ENCODE peak calls at places on chromosome 6, in five cellular contexts. D is esophagus muscularis mucosa, N is H1, E is stomach, P is K562. R is an unnamed sample.
A peak's percentile ranks its signal among the peaks of the same experiment; 100 is the strongest.

GRCh38 chr6:83182114-83182513 is 11.0 kb downstream of the PGM3 start:
- DNase-seq in D (no peak), N (no peak), E (no peak), P (no peak), R (no peak)

GRCh38 chr6:3403244-3404154 is 53.4 kb downstream of the SLC22A23 start:
- DNase-seq in D (no peak), N (no peak), E (peak; percentile 82), P (no peak), R (no peak)

GRCh38 chr6:26536571-26537159 is 1.5 kb upstream of the HMGN4 start:
- DNase-seq in D (no peak), N (no peak), E (no peak), P (no peak), R (no peak)

GRCh38 chr6:137852346-137852745 is 14.7 kb upstream of the TNFAIP3 start:
- DNase-seq in D (no peak), N (no peak), E (no peak), P (no peak), R (no peak)

GRCh38 chr6:168193816-168194701 is 115.0 kb upstream of the FRMD1 start:
- DNase-seq in D (no peak), N (peak; percentile 63), E (peak; percentile 24), P (peak; percentile 61), R (peak; percentile 72)

GRCh38 chr6:46867411-46867810 is 54.3 kb downstream of the ADGRF5 start:
- DNase-seq in D (no peak), N (no peak), E (no peak), P (no peak), R (no peak)

GRCh38 chr6:91782789-91783188 is 1195.9 kb upstream of the MAP3K7 start:
- DNase-seq in D (no peak), N (no peak), E (no peak), P (no peak), R (no peak)

GRCh38 chr6:25682324-25682723 is 30.3 kb downstream of the SCGN start:
- DNase-seq in D (no peak), N (no peak), E (no peak), P (no peak), R (no peak)

GRCh38 chr6:118370722-118371121 is 177.4 kb upstream of the PLN start:
- DNase-seq in D (no peak), N (no peak), E (no peak), P (no peak), R (no peak)

GRCh38 chr6:170047813-170048212 is 243.1 kb downstream of the DLL1 start:
- DNase-seq in D (no peak), N (no peak), E (peak; percentile 17), P (no peak), R (peak; percentile 61)

GRCh38 chr6:147200711-147201110 is 3.5 kb upstream of the STXBP5 start:
- DNase-seq in D (no peak), N (no peak), E (no peak), P (no peak), R (no peak)

GRCh38 chr6:141541766-141542324 is 590.9 kb upstream of the GJE1 start:
- DNase-seq in D (no peak), N (no peak), E (no peak), P (no peak), R (no peak)

GRCh38 chr6:45577836-45578504 is 200.2 kb upstream of the SUPT3H start:
- DNase-seq in D (no peak), N (peak; percentile 28), E (no peak), P (no peak), R (no peak)

GRCh38 chr6:146909886-146910285 is 294.3 kb upstream of the STXBP5 start:
- DNase-seq in D (no peak), N (no peak), E (no peak), P (no peak), R (no peak)

GRCh38 chr6:37175332-37176267 is 5.6 kb downstream of the PIM1 start:
- DNase-seq in D (no peak), N (no peak), E (no peak), P (no peak), R (no peak)

GRCh38 chr6:12249516-12250394 is 40.4 kb upstream of the EDN1 start:
- DNase-seq in D (no peak), N (no peak), E (no peak), P (no peak), R (no peak)

GRCh38 chr6:107977283-107977682 is 19.3 kb upstream of the SEC63 start:
- DNase-seq in D (no peak), N (no peak), E (no peak), P (no peak), R (no peak)

GRCh38 chr6:11050735-11051134 is 6.6 kb upstream of the ELOVL2 start:
- DNase-seq in D (no peak), N (no peak), E (no peak), P (no peak), R (no peak)

GRCh38 chr6:88168362-88168761 is 2.2 kb upstream of the CNR1 start:
- DNase-seq in D (no peak), N (no peak), E (no peak), P (peak; percentile 7), R (no peak)

GRCh38 chr6:37906121-37906520 is 86.6 kb downstream of the ZFAND3 start:
- DNase-seq in D (no peak), N (no peak), E (no peak), P (no peak), R (no peak)

GRCh38 chr6:35781290-35781689 is 471 bp downstream of the CLPSL1 start:
- DNase-seq in D (no peak), N (no peak), E (no peak), P (no peak), R (no peak)

GRCh38 chr6:64294034-64294433 is 658.4 kb downstream of the PHF3 start:
- DNase-seq in D (no peak), N (no peak), E (no peak), P (no peak), R (no peak)

GRCh38 chr6:75065524-75065923 is 140.3 kb downstream of the COL12A1 start:
- DNase-seq in D (no peak), N (peak; percentile 51), E (no peak), P (no peak), R (no peak)

GRCh38 chr6:161271343-161272019 is 2.4 kb downstream of the AGPAT4 start:
- DNase-seq in D (peak; percentile 10), N (no peak), E (no peak), P (peak; percentile 34), R (no peak)

GRCh38 chr6:157235600-157236039 is 87.7 kb downstream of the TMEM242 start:
- DNase-seq in D (no peak), N (no peak), E (peak; percentile 59), P (no peak), R (no peak)

GRCh38 chr6:111105578-111105977 is 18.3 kb downstream of the SLC16A10 start:
- DNase-seq in D (no peak), N (no peak), E (peak; percentile 92), P (no peak), R (no peak)

GRCh38 chr6:161833099-161833860 is 559.4 kb upstream of the AGPAT4 start:
- DNase-seq in D (peak; percentile 88), N (no peak), E (no peak), P (no peak), R (no peak)

GRCh38 chr6:139557547-139557946 is 183.1 kb upstream of the CITED2 start:
- DNase-seq in D (no peak), N (no peak), E (no peak), P (no peak), R (no peak)

GRCh38 chr6:166464418-166465400 is 82.0 kb upstream of the MPC1 start:
- DNase-seq in D (no peak), N (no peak), E (no peak), P (no peak), R (no peak)

GRCh38 chr6:133888931-133889556 is at the start of gene TCF21:
- DNase-seq in D (no peak), N (peak; percentile 72), E (peak; percentile 28), P (no peak), R (no peak)

GRCh38 chr6:110180228-110181008 is at the start of gene CDC40:
- DNase-seq in D (no peak), N (peak; percentile 66), E (peak; percentile 50), P (peak; percentile 63), R (peak; percentile 81)

GRCh38 chr6:12392490-12392889 is 102.3 kb downstream of the EDN1 start:
- DNase-seq in D (no peak), N (no peak), E (no peak), P (no peak), R (no peak)

GRCh38 chr6:34237722-34238506 is 1.2 kb downstream of the HMGA1 start:
- DNase-seq in D (peak; percentile 82), N (peak; percentile 63), E (no peak), P (peak; percentile 90), R (no peak)

GRCh38 chr6:34234667-34235604 is 1.7 kb upstream of the HMGA1 start:
- DNase-seq in D (no peak), N (peak; percentile 90), E (no peak), P (peak; percentile 90), R (peak; percentile 68)

GRCh38 chr6:34235605-34236422 is 859 bp upstream of the HMGA1 start:
- DNase-seq in D (no peak), N (peak; percentile 90), E (peak; percentile 65), P (no peak), R (peak; percentile 81)

GRCh38 chr6:34237316-34237721 is 646 bp downstream of the HMGA1 start:
- DNase-seq in D (no peak), N (no peak), E (no peak), P (peak; percentile 79), R (no peak)

GRCh38 chr6:34236423-34237315 is at the start of gene HMGA1:
- DNase-seq in D (peak; percentile 96), N (peak; percentile 84), E (peak; percentile 92), P (peak; percentile 98), R (peak; percentile 93)
- TF ChIP-seq EP300 in D (no peak), N (no peak), E (no peak), P (no peak), R (no peak)

GRCh38 chr6:42113929-42114636 is 28.3 kb downstream of the C6orf132 start:
- DNase-seq in D (no peak), N (no peak), E (no peak), P (no peak), R (no peak)
- TF ChIP-seq POLR2A in D (no peak), N (no peak), E (no peak), P (no peak), R (no peak)

GRCh38 chr6:30325150-30325872 is 1.4 kb upstream of the TRIM39 start:
- DNase-seq in D (no peak), N (no peak), E (peak; percentile 43), P (peak; percentile 93), R (no peak)
- H3K27ac ChIP-seq in D (peak overlapping the region; percentile 97), N (no peak overlapping the region), E (peak overlapping the region; percentile 96), P (peak overlapping the region; percentile 92), R (peak overlapping the region; percentile 97)

DNA sequence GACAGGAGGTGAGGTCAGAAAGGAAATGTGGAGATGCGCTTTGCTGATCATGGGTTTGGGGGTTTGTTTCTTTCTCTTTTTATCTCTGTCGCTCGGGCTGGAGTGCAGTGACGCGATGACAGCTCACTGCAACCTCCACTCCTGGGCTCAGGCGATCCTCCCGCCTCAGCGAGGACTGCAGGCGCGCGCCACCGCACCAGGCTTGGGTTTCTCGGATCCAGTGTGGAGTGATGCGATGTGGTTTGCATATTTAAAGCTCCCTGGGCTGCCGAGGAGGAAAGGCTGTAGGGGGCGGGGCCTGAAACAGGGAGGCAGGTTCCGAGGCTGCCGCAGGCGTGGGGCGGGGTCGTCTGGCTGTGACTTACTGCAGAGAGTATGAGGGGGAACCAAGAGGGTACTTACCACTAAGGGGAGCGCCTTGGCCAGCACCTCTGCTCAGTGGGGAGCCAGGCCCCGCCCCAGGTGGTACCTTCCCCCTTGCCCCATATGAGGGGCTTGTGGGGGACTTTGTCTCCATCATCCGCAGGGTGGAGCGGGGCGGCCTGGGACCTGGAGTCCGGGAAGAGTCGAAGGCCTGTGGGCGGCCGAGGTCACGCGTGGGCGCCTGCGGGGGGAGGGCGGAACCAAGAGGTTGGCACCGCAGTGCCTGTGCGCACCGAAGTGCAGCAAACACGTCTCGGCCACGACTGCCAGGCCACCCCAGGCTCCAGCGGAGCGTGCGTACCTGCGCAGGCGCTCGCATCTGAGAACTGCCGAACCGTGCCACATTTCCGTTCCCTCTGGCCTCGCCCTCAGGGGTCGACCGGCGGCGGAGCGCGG is 12.7 kb upstream of the BAK1 start:
- DNase-seq in D (no peak), N (peak; percentile 87), E (peak; percentile 62), P (no peak), R (no peak)
- TF ChIP-seq EP300 in D (no peak), N (no peak), E (no peak), P (peak; percentile 4), R (no peak)